ENCODE peak calls at places on chromosomes 16 and 17, in six cellular contexts. R is tibial artery; V is stimulated activated CD8-positive, alpha-beta memory T cell treated with anti-CD3 and anti-CD28 coated beads, Interleukin-15, amount 100 ng/mL, for 24 hours; P is stimulated activated CD4-positive, alpha-beta T cell treated with anti-CD3 and anti-CD28 coated beads, Interleukin-2, amount 100 ng/mL, for 48 hours; X is HT1080; K is activated naive CD8-positive, alpha-beta T cell treated with anti-CD3 and anti-CD28 coated beads for 36 hours. Q is an unnamed sample.

GRCh38 chr17:51230306-51230705 is 29.5 kb downstream of the MBTD1 start:
- DNase-seq in R (no peak), V (no peak), P (no peak), X (no peak), K (no peak), Q (peak; percentile 5)

GRCh38 chr17:4858068-4858879 is 25.1 kb downstream of the MINK1 start:
- DNase-seq in R (no peak), V (no peak), P (no peak), X (peak; percentile 70), K (no peak), Q (no peak)

GRCh38 chr17:65984299-65984698 is 207.6 kb downstream of the CEP112 start:
- DNase-seq in R (no peak), V (no peak), P (no peak), X (no peak), K (no peak), Q (no peak)

GRCh38 chr17:38355256-38355655 is 3.6 kb downstream of the SOCS7 start:
- DNase-seq in R (no peak), V (no peak), P (no peak), X (no peak), K (no peak), Q (no peak)

GRCh38 chr17:59423137-59423703 is 91.8 kb downstream of the YPEL2 start:
- DNase-seq in R (peak; percentile 75), V (no peak), P (no peak), X (peak; percentile 94), K (no peak), Q (no peak)

GRCh38 chr17:55769625-55770000 is 18.8 kb downstream of the PCTP start:
- DNase-seq in R (no peak), V (no peak), P (no peak), X (peak; percentile 18), K (no peak), Q (no peak)

GRCh38 chr16:84115919-84116719 is 623 bp downstream of the MBTPS1 start:
- DNase-seq in R (no peak), V (no peak), P (peak; percentile 47), X (no peak), K (no peak), Q (no peak)

GRCh38 chr17:78995022-78995760 is 14.4 kb downstream of the CANT1 start:
- DNase-seq in R (peak; percentile 62), V (no peak), P (no peak), X (no peak), K (no peak), Q (no peak)

GRCh38 chr16:2954228-2954627 is 9.8 kb upstream of the KREMEN2 start:
- DNase-seq in R (no peak), V (no peak), P (no peak), X (no peak), K (no peak), Q (no peak)

GRCh38 chr17:59513934-59514841 is 51.2 kb upstream of the DHX40 start:
- DNase-seq in R (peak; percentile 76), V (no peak), P (no peak), X (no peak), K (no peak), Q (no peak)

GRCh38 chr17:20133552-20133951 is 124.4 kb downstream of the SPECC1 start:
- DNase-seq in R (no peak), V (no peak), P (no peak), X (no peak), K (no peak), Q (no peak)

GRCh38 chr17:851986-852385 is 69.8 kb downstream of the MRM3 start:
- DNase-seq in R (no peak), V (no peak), P (no peak), X (no peak), K (no peak), Q (no peak)